ENCODE peak calls at places on chromosomes 11 and 22, in ten cellular contexts. J is vagina, V is stomach, A is endothelial cell of umbilical vein, B is transverse colon, T is upper lobe of left lung, Q is GM23338, O is HL-60, X is breast epithelium, H is sigmoid colon. S is an unnamed sample.

GRCh38 chr11:76626921-76627391 is 43.6 kb downstream of the LRRC32 start:
- DNase-seq in J (no peak), V (no peak), O (peak), T (no peak), Q (no peak), A (no peak), B (no peak), X (no peak), H (peak), S (no peak)

GRCh38 chr22:45493286-45493771 is 9.4 kb upstream of the FBLN1 start:
- DNase-seq in B (no peak), A (no peak), V (no peak), Q (no peak), O (no peak), X (no peak), T (no peak), H (peak), J (no peak), S (peak)

GRCh38 chr11:121723261-121723741 is 270.5 kb upstream of the SORL1-AS1 start:
- DNase-seq in H (peak), Q (peak), O (no peak), J (no peak), B (no peak), V (no peak), X (no peak), T (no peak), A (peak), S (no peak)

GRCh38 chr22:42895087-42895486 is 38.0 kb upstream of the ARFGAP3 start:
- DNase-seq in B (no peak), H (no peak), V (no peak), X (no peak), O (peak), A (no peak), Q (no peak), T (no peak), J (no peak), S (no peak)

GRCh38 chr11:17631702-17632365 is 84.8 kb downstream of the OTOG start:
- DNase-seq in A (no peak), V (no peak), O (no peak), Q (peak), X (no peak), J (no peak), B (no peak), H (no peak), T (peak), S (no peak)

GRCh38 chr22:39526736-39527171 is 5.8 kb downstream of the RPS19BP1 start:
- DNase-seq in B (no peak), A (no peak), V (no peak), O (peak), H (no peak), Q (no peak), X (no peak), J (no peak), T (peak), S (peak)

GRCh38 chr22:22955866-22956535 is 68.4 kb downstream of the IGLL5 start:
- DNase-seq in X (peak), V (peak), T (no peak), B (peak), Q (peak), A (peak), H (peak), J (no peak), O (peak), S (no peak)

GRCh38 chr11:14249121-14249963 is 109.6 kb downstream of the RRAS2 start:
- DNase-seq in J (no peak), O (peak), B (peak), T (no peak), A (peak), H (peak), Q (peak), X (peak), V (peak), S (peak)

DNA sequence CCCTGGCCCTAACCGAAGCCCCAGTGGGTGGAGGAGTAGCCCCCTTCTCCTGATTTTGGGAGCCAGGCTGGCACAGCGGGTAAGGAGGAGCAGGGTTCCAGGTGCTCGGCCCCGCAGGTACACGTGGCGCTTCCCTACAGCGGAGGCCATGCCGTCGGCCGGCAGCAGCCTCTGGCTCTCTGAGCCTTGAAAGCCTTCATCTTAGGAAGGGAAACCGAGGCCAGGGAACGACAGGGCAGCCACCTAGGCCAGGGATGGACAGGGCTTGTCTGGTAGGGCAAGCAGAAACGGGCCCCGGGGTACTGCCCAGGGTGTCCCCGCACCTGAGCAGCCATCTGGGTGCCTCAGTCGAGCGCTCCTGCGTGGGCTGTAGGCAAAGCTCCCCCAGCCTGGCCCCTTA is 28.7 kb downstream of the MOB2 start:
- DNase-seq in H (no peak), B (no peak), X (no peak), J (no peak), O (no peak), A (no peak), Q (no peak), T (peak), V (no peak), S (no peak)
- H3K27ac ChIP-seq in H (peak), B (peak), X (no peak), J (no peak), O (no peak), A (no peak), Q (no peak), T (no peak), V (peak), S (no peak)

GRCh38 chr22:31178859-31179258 is 18.9 kb downstream of the RNF185 start:
- DNase-seq in X (no peak), H (no peak), V (no peak), O (no peak), Q (no peak), A (no peak), J (no peak), T (no peak), B (no peak), S (no peak)

GRCh38 chr22:31176923-31177322 is 16.9 kb downstream of the RNF185 start:
- DNase-seq in O (no peak), B (no peak), X (no peak), H (no peak), V (no peak), Q (no peak), T (no peak), A (no peak), J (no peak), S (no peak)

GRCh38 chr22:31173386-31174145 is 13.6 kb downstream of the RNF185 start:
- DNase-seq in O (no peak), X (no peak), Q (no peak), J (no peak), A (peak), B (no peak), H (no peak), V (no peak), T (no peak), S (no peak)

GRCh38 chr22:31179345-31179744 is 19.4 kb downstream of the RNF185 start:
- DNase-seq in O (no peak), A (no peak), B (peak), V (no peak), J (no peak), H (no peak), T (no peak), Q (no peak), X (peak), S (no peak)

DNA sequence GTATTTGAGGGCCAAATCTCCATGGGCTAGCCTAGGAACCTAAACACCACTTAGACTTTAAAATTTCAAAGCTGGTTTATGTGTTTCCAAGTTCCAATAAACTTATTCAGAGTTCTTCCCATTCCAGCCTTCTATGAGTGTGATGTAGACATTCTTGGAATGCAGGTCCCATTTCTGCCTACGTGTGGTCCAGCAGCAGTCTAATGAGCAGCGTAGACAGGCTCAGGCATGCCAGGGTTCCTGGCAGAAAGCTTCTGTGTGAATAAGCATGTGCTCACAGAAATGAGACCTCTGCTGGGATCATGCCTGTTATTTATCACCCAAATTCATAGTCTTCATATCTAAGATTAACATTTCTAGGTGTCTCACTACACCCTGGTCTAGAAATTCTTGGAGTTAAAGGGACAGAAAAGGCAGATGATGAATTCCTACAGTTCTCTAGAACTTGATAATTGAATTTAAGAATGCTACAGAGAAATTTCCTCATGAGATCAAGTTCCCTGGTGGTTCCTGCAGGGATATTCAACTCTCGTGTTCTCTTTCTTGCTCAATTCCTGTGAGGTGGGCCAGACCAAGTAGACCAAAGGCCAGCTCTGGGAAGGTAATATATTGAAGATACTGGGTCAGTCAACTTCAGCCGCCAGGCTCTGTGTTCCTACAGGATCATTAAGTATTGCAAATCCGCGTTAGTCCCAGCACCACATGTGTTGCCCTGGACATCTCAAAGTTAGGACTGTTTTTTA is 17.6 kb downstream of the RNF185 start:
- DNase-seq in V (no peak), J (no peak), H (no peak), O (no peak), B (no peak), X (no peak), Q (no peak), A (no peak), T (no peak), S (no peak)
- TF ChIP-seq POLR2AphosphoS5 in V (peak), J (no peak), H (no peak), O (no peak), B (no peak), X (no peak), Q (no peak), A (no peak), T (no peak), S (no peak)

GRCh38 chr11:74954199-74954598 is 5.1 kb downstream of the SPCS2 start:
- DNase-seq in H (no peak), T (no peak), B (no peak), V (no peak), Q (no peak), O (no peak), X (no peak), A (no peak), J (no peak), S (no peak)
- H3K27ac ChIP-seq in H (no peak), T (no peak), B (no peak), V (no peak), Q (no peak), O (no peak), X (no peak), A (no peak), J (no peak), S (peak)

DNA sequence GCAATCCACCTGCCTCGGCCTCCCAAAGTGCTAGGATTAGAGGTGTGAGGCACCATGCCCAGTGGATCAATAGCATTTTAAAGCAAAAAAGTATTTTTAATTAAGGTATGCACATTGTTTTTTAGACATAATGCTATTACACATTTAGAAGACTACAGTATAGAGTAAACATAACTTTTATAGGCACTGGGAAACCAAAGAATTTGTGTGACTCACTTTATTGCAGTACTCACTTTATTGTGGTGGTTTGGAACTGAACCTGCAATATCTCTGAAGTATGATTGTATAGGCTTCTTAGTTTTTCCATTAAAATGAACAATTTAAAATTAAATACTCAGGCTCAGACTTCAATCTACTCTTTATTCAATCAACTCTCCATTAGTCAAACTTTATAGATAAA is 17.5 kb upstream of the CD3E start:
- DNase-seq in B (no peak), J (no peak), T (no peak), H (no peak), A (no peak), X (no peak), Q (no peak), V (no peak), O (no peak), S (no peak)
- TF ChIP-seq POLR2AphosphoS5 in B (no peak), J (no peak), T (no peak), H (no peak), A (no peak), X (no peak), Q (no peak), V (no peak), O (no peak), S (no peak)

GRCh38 chr22:41845380-41846267 is 12.7 kb downstream of the SREBF2 start:
- DNase-seq in J (no peak), O (no peak), T (no peak), A (no peak), Q (no peak), B (no peak), H (no peak), V (peak), X (no peak), S (no peak)
- H3K27ac ChIP-seq in J (peak), O (no peak), T (no peak), A (no peak), Q (peak), B (peak), H (no peak), V (peak), X (peak), S (no peak)

GRCh38 chr22:17920992-17921650 is 103.2 kb downstream of the MICAL3 start:
- DNase-seq in V (no peak), Q (no peak), B (no peak), J (no peak), H (no peak), O (no peak), T (no peak), X (no peak), A (no peak), S (no peak)

GRCh38 chr22:17920145-17920605 is 104.2 kb downstream of the MICAL3 start:
- DNase-seq in X (no peak), O (no peak), Q (peak), T (no peak), V (peak), J (no peak), B (peak), H (no peak), A (peak), S (peak)

GRCh38 chr22:17922925-17923898 is 101.1 kb downstream of the MICAL3 start:
- DNase-seq in A (peak), H (no peak), Q (no peak), V (no peak), X (no peak), T (no peak), B (no peak), J (no peak), O (no peak), S (no peak)

GRCh38 chr22:17924076-17924475 is 100.3 kb downstream of the MICAL3 start:
- DNase-seq in V (no peak), H (no peak), Q (no peak), J (no peak), A (no peak), T (no peak), X (no peak), B (no peak), O (no peak), S (no peak)

DNA sequence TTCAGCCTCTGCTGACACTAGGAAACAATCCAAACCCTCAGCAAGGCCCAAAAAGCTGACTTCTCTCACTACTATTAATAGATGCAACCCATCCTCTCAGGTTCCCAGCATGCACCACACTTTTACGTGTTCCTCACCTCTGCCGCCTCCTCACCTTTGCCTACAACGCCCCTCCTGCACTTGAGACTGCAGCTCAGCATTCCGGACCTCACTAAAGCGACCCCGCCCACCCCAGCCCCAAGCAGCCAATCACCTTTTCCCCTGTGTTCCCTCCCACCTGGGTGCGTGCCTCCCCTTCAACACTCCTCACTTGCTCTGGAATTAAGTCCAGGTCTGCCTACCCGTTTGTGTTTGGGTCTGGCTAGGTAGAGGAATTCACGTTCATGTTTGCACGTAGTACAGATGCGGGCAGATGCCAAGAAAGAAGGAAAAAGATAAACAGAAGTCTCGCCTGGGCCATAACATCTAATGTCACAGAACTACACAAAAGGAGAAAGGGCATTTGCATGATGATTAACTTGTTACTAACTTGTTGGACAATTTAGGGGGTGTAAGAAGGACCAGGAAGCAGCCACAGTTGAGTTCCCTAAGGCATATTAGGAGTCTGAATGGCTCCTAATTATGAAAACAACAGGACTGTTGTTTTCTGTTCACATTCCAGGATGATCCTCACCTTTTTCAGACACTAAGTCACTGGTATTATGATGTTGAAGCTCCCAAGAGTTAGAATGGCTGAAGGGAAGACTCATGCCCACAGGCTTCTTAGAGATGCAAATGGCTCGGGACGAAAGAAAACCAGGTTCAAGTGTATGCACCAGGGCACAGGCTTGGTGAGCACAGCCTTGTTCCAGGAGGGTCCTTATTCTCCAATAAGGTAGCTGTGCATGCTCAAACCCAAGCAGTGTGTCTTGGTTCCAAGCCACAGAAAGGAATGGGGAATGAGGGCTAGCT is 102.2 kb downstream of the MICAL3 start:
- DNase-seq in Q (peak), A (no peak), V (no peak), H (no peak), T (no peak), X (no peak), B (peak), J (no peak), O (no peak), S (no peak)
- TF ChIP-seq POLR2AphosphoS5 in Q (no peak), A (no peak), V (no peak), H (peak), T (no peak), X (no peak), B (no peak), J (no peak), O (no peak), S (no peak)

GRCh38 chr22:19019679-19020032 is 83.6 kb upstream of the PRODH start:
- DNase-seq in X (no peak), Q (no peak), A (no peak), J (no peak), O (no peak), B (no peak), H (no peak), T (no peak), V (no peak), S (no peak)

GRCh38 chr22:19014886-19015285 is 78.8 kb upstream of the PRODH start:
- DNase-seq in B (no peak), V (no peak), O (no peak), X (no peak), H (no peak), T (no peak), J (no peak), A (no peak), Q (no peak), S (no peak)

GRCh38 chr22:19016081-19016480 is 80.0 kb upstream of the PRODH start:
- DNase-seq in J (no peak), A (no peak), T (no peak), H (no peak), Q (no peak), O (no peak), X (no peak), V (no peak), B (no peak), S (no peak)

GRCh38 chr22:19019029-19019678 is 83.1 kb upstream of the PRODH start:
- DNase-seq in O (no peak), T (no peak), A (no peak), X (no peak), V (no peak), H (no peak), Q (no peak), J (no peak), B (no peak), S (no peak)

GRCh38 chr22:19018256-19018655 is 82.2 kb upstream of the PRODH start:
- DNase-seq in T (no peak), J (no peak), V (no peak), A (no peak), O (no peak), H (no peak), X (no peak), B (no peak), Q (no peak), S (no peak)
- H3K27ac ChIP-seq in T (no peak), J (no peak), V (no peak), A (no peak), O (no peak), H (no peak), X (no peak), B (no peak), Q (no peak), S (no peak)

S was measured in spleen.